ENCODE peak calls at places on chromosomes 2 and 18, in four cellular contexts. H is colonic mucosa, U is cardiac fibroblast, G is PC-9. D is an unnamed sample.

GRCh38 chr18:68181956-68182355 is 533.0 kb downstream of the TMX3 start:
- DNase-seq in U (peak), H (no peak), G (no peak), D (no peak)

GRCh38 chr2:182941939-182942338 is 75.5 kb upstream of the FRZB start:
- DNase-seq in U (no peak), H (no peak), G (no peak), D (no peak)

GRCh38 chr2:187215576-187216240 is 232.3 kb downstream of the CALCRL start:
- DNase-seq in H (no peak), U (no peak), G (no peak), D (no peak)

GRCh38 chr18:11553098-11553940 is 56.1 kb upstream of the SLC35G4 start:
- DNase-seq in H (peak), U (peak), G (peak), D (peak)

GRCh38 chr2:207318071-207318683 is 152.4 kb upstream of the KLF7 start:
- DNase-seq in G (no peak), H (no peak), U (no peak), D (no peak)

GRCh38 chr2:86383844-86384243 is 46.4 kb upstream of the REEP1 start:
- DNase-seq in G (no peak), H (no peak), U (peak), D (no peak)

GRCh38 chr2:191679818-191680600 is 2.1 kb downstream of the NABP1 start:
- DNase-seq in H (no peak), U (peak), G (no peak), D (no peak)

GRCh38 chr18:79489900-79490592 is 94.3 kb downstream of the NFATC1 start:
- DNase-seq in U (no peak), G (no peak), H (no peak), D (no peak)

GRCh38 chr18:79581406-79581805 is 98.2 kb upstream of the CTDP1 start:
- DNase-seq in G (no peak), U (no peak), H (no peak), D (no peak)

GRCh38 chr2:177169810-177170514 is 42.6 kb upstream of the HNRNPA3 start:
- DNase-seq in U (no peak), G (peak), H (no peak), D (no peak)

GRCh38 chr2:144515694-144516416 is 4.1 kb downstream of the ZEB2 start:
- DNase-seq in U (peak), H (no peak), G (no peak), D (no peak)

GRCh38 chr2:34188464-34188863 is 589.4 kb upstream of the FAM98A start:
- DNase-seq in H (no peak), G (no peak), U (no peak), D (no peak)

GRCh38 chr2:128314348-128315121 is 4.1 kb downstream of the HS6ST1 start:
- DNase-seq in G (no peak), U (no peak), H (peak), D (no peak)

GRCh38 chr2:160703648-160704585 is 210.3 kb upstream of the RBMS1 start:
- DNase-seq in H (no peak), G (no peak), U (no peak), D (no peak)

GRCh38 chr2:240915526-240916335 is 9.6 kb downstream of the CROCC2 start:
- DNase-seq in H (no peak), U (no peak), G (no peak), D (no peak)

GRCh38 chr2:9895669-9896068 is 52.4 kb downstream of the TAF1B start:
- DNase-seq in U (no peak), H (no peak), G (peak), D (no peak)

GRCh38 chr2:234368861-234369261 is 128.0 kb downstream of the ARL4C start:
- DNase-seq in G (peak), H (no peak), U (no peak), D (no peak)

GRCh38 chr2:138846216-138846821 is 66.1 kb upstream of the NXPH2 start:
- DNase-seq in H (no peak), U (peak), G (peak), D (no peak)

GRCh38 chr2:348517-348916 is 60.6 kb upstream of the ALKAL2 start:
- DNase-seq in G (no peak), U (peak), H (no peak), D (no peak)

GRCh38 chr2:101047075-101047766 is 45.1 kb downstream of the RPL31 start:
- DNase-seq in U (peak), H (no peak), G (peak), D (no peak)

DNA sequence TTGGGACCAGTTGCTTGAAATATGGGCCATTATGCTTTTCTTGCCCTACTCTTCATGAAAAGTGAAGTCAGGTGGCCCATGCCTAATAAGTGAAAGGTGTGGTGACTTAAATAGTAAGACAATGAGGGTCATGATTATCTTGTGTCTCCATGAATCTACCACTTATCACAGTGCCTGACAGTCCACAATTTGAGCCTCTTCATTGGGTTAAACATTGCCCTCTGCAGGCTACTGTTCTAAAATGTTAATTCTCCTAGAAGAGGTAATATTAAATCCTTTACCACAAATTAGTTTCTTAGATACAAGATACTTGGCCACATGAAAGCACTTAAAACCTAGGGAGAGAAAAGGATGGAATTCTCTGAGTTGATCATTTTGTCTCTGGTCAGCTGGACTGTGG is 4.0 kb downstream of the EGR4 start:
- DNase-seq in H (no peak), U (no peak), G (no peak), D (no peak)
- TF ChIP-seq CTCF in H (no peak), U (no peak), G (no peak), D (no peak)

GRCh38 chr2:231672617-231673347 is 35.5 kb upstream of the PTMA start:
- DNase-seq in H (peak), U (peak), G (peak), D (no peak)
- TF ChIP-seq CTCF in H (peak), U (peak), G (no peak), D (peak)

DNA sequence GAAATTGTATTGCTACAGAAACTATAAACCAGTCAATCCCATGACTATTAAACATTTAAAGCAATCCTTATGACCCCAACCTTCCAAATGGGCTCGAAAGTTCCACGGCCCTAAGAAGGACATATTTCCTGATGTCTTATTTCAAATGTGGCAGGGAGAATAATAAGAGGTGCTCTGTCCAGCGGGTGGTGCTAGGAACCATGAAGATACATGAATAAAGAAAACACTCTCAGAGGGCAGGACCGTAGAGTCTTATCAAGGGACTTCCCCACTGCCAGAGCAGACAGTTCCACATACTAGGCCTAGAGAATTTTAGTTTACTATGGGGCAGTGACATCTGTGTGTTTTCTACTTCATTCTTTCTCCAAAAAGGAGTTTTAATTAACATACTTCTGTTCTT is 187.1 kb upstream of the PIK3C3 start:
- DNase-seq in G (peak), U (peak), H (no peak), D (no peak)
- TF ChIP-seq CTCF in G (no peak), U (peak), H (no peak), D (peak)

GRCh38 chr2:45279356-45279755 is 270.1 kb upstream of the SIX2 start:
- DNase-seq in H (no peak), U (no peak), G (no peak), D (no peak)
- TF ChIP-seq CTCF in H (no peak), U (no peak), G (no peak), D (no peak)

GRCh38 chr2:65256088-65256487 is 28.5 kb downstream of the ACTR2 start:
- DNase-seq in H (no peak), G (no peak), U (no peak), D (no peak)
- TF ChIP-seq CTCF in H (no peak), G (peak), U (no peak), D (peak)

DNA sequence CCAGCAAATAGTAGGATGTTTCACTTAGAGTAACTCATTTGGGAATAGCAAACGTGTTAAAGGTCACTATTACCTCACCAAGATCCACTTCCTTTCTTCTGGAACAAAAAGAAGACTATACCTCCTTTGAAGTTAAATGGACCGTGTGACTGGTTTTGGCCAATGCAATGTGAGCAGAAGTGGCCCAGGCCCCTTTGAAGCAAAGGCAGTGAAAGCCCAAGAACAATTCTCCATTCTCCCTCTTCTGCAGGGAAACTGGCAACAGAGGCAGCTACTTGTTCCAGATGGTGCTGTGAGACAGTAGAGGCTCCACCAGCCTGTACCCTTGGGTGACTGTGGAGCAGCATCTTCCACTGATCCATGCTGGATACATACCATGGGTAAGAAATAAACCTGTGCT is 11.3 kb upstream of the MALL start:
- DNase-seq in G (no peak), H (no peak), U (no peak), D (no peak)
- TF ChIP-seq CTCF in G (no peak), H (no peak), U (no peak), D (no peak)

DNA sequence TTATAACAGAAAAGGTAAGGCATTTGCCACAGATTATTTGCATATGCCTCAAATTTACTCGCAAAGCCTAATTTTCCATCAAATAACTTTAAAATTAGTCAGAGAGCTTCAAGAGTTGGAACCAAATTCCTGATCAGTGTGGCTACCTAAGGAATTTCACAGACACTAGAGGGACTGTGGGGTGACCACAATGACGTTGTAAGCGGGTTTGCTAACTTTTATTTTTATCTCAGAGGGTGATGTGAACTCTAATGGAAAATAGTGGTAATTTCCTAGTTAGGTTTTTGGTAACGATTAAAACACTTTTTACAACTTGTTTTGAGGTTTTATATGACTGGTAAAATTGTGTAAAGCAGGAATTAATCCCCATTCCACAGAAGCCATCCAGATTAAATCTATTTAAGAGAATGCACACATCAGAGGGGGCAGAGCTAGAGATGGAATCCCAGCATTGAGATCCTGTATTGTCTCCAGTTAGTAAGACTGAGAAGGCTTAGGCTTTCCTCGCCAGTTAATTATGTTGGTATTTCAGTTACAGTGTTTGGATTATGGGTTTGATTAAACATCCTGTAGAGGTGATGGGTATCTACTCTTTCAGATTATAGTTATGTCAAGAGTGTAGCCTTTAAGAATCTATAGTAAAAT is 129.0 kb downstream of the GPD2 start:
- DNase-seq in U (peak), G (no peak), H (no peak), D (no peak)
- TF ChIP-seq CTCF in U (no peak), G (no peak), H (no peak), D (no peak)

DNA sequence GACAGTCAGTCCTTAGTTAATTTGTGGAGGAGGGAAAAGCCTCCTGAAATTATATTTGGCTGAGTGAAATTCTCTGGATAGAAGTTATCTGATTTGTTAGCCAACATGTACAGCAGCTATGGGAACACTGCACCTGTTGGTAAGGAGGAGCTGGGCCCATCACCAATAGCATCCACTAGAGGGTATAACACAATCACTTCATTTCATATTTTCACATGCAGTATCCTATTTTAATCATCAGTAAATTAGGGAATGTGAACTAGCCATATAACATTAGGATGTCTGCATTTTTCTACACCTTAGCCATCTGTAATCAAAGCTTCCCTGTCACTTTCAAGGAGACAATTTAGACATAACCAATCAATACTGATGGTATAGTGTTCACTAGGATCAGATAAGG is 818.4 kb upstream of the CDH2 start:
- DNase-seq in G (no peak), H (no peak), U (no peak), D (no peak)
- TF ChIP-seq CTCF in G (peak), H (no peak), U (peak), D (peak)

D was measured in progenitor cell of endocrine pancreas.